ENCODE peak calls at places on chromosomes 13 and 19, in eight cellular contexts. J is NCI-H524; F is non-pigmented ciliary epithelial cell; L is stimulated activated CD8-positive, alpha-beta memory T cell treated with anti-CD3 and anti-CD28 coated beads, Interleukin-15, amount 100 ng/mL, for 4 hours; C is AG08395; W is kidney glomerular epithelial cell; Y is T-helper 2 cell; T is endothelial cell. Z is an unnamed sample.

GRCh38 chr13:21009036-21009435 is 52.4 kb downstream of the LATS2 start:
- DNase-seq in J (peak), L (no peak), F (no peak), C (no peak), Y (no peak), T (no peak), W (no peak), Z (no peak)

GRCh38 chr19:12785431-12786011 is 5.8 kb upstream of the JUNB start:
- DNase-seq in L (no peak), W (no peak), C (no peak), Y (no peak), J (no peak), T (no peak), F (no peak), Z (no peak)

GRCh38 chr13:91347996-91348905 is 764 bp downstream of the MIR17HG start:
- DNase-seq in J (peak), F (no peak), Y (peak), T (peak), C (peak), W (no peak), L (peak), Z (peak)

GRCh38 chr13:105634059-105634458 is 901.4 kb downstream of the EFNB2 start:
- DNase-seq in W (no peak), Y (no peak), F (no peak), C (peak), L (no peak), J (no peak), T (no peak), Z (no peak)

GRCh38 chr19:6226012-6226411 is 53.8 kb downstream of the MLLT1 start:
- DNase-seq in F (no peak), W (no peak), L (no peak), T (no peak), C (no peak), Y (no peak), J (no peak), Z (no peak)

GRCh38 chr13:49219647-49220034 is 497 bp upstream of the MLNR start:
- DNase-seq in J (peak), T (no peak), L (no peak), Y (no peak), C (no peak), F (no peak), W (no peak), Z (no peak)

GRCh38 chr19:41707871-41708371 is 505 bp upstream of the CEACAM5 start:
- DNase-seq in L (no peak), C (no peak), F (no peak), T (no peak), Y (no peak), J (no peak), W (no peak), Z (no peak)

GRCh38 chr13:27425918-27426630 is 1.7 kb downstream of the GTF3A start:
- DNase-seq in J (peak), C (peak), F (no peak), L (peak), W (peak), Y (peak), T (peak), Z (peak)

GRCh38 chr13:32016631-32017030 is 14.9 kb upstream of the FRY start:
- DNase-seq in J (no peak), C (peak), Y (no peak), F (no peak), L (no peak), T (no peak), W (no peak), Z (peak)

GRCh38 chr19:55545443-55545842 is at the start of gene SBK3:
- DNase-seq in Y (no peak), T (no peak), F (no peak), L (no peak), W (no peak), J (no peak), C (no peak), Z (no peak)

GRCh38 chr13:71412231-71412630 is 454.8 kb downstream of the DACH1 start:
- DNase-seq in W (no peak), Y (no peak), J (no peak), F (peak), C (no peak), T (no peak), L (no peak), Z (no peak)

GRCh38 chr13:35881360-35881759 is 249.8 kb downstream of the DCLK1 start:
- DNase-seq in C (no peak), T (no peak), W (no peak), F (no peak), Y (no peak), L (no peak), J (no peak), Z (peak)

GRCh38 chr13:101985321-101985720 is 416.5 kb downstream of the FGF14 start:
- DNase-seq in F (no peak), C (no peak), L (no peak), W (peak), J (no peak), Y (no peak), T (no peak), Z (no peak)

Z was measured in AG10803.